ENCODE peak calls at places on chromosomes 13 and 19, in five cellular contexts. P is SK-N-SH, H is K562, U is breast epithelium, S is suprapubic skin. T is an unnamed sample. For H3K27me3, the result is how much of the 10 kb centered on the place peaks cover.

GRCh38 chr19:39341122-39341719 is 1.0 kb upstream of the SAMD4B start:
- DNase-seq in S (no peak), H (peak), P (peak), U (peak), T (no peak)

GRCh38 chr19:10095948-10096614 is 6.4 kb downstream of the ANGPTL6 start:
- DNase-seq in U (peak), S (peak), H (peak), P (peak), T (peak)

GRCh38 chr19:4103073-4103418 is 20.9 kb downstream of the MAP2K2 start:
- DNase-seq in U (no peak), P (no peak), H (no peak), S (no peak), T (no peak)

GRCh38 chr19:41999071-41999877 is 5.2 kb upstream of the ATP1A3 start:
- DNase-seq in S (no peak), H (no peak), U (no peak), P (peak), T (no peak)

GRCh38 chr19:49395581-49396407 is 7.7 kb downstream of the KASH5 start:
- DNase-seq in H (no peak), U (no peak), P (peak), S (no peak), T (no peak)

GRCh38 chr19:11265785-11266236 is 3.5 kb upstream of the DOCK6 start:
- DNase-seq in P (no peak), U (no peak), H (no peak), S (no peak), T (no peak)

GRCh38 chr13:97978661-97979450 is 25.4 kb downstream of the IPO5 start:
- DNase-seq in P (no peak), H (no peak), S (no peak), U (no peak), T (no peak)

GRCh38 chr19:45113628-45114027 is 20.6 kb downstream of the PPP1R37 start:
- DNase-seq in P (no peak), U (no peak), H (no peak), S (no peak), T (no peak)

GRCh38 chr13:78913656-78914055 is 254.7 kb upstream of the OBI1 start:
- DNase-seq in S (no peak), P (no peak), H (no peak), U (no peak), T (no peak)

GRCh38 chr19:41792513-41793413 is 3.6 kb upstream of the CEACAM3 start:
- DNase-seq in P (peak), U (peak), H (peak), S (no peak), T (no peak)

GRCh38 chr13:30072818-30073186 is 222.4 kb upstream of the UBL3 start:
- DNase-seq in P (no peak), U (no peak), H (no peak), S (no peak), T (no peak)

GRCh38 chr19:7769171-7769570 is 6.1 kb downstream of the CLEC4M start:
- DNase-seq in H (no peak), U (no peak), S (no peak), P (no peak), T (no peak)

GRCh38 chr13:28467034-28467433 is 27.9 kb downstream of the FLT1 start:
- DNase-seq in U (no peak), H (no peak), P (no peak), S (no peak), T (no peak)

GRCh38 chr13:34290661-34291060 is 472.7 kb downstream of the RFC3 start:
- DNase-seq in S (no peak), U (peak), H (no peak), P (no peak), T (no peak)

GRCh38 chr13:34300559-34300958 is 482.6 kb downstream of the RFC3 start:
- DNase-seq in H (no peak), S (no peak), U (no peak), P (no peak), T (no peak)

DNA sequence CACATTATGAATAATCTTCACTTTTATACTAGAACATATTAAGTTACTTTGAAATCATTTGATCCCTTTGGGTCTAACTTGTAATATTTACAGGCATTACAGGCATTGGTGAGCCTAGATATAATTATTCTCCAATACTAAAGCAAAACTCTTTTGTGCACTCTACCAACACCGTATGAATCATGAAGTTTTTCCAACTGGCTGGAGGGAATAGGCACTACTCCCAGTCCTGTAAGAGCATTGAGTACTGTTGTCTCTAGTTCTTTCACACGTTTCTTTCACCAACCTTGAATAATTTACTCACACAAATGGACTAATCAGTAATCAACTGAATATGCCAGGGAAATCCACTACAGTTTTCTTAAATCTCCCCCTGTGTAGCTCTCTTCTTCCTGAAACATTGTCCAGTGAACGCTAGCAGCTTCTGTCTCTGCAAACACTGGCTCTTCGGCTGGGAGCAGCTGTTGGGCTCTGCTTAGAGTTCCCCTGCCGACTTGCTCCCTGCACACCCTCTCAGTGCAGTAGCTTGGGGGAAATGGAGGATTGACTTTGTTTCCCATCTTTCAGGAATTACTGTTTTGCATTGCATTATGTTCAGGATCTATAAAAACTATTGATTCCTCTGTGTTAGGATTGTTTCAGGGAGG is 476.7 kb downstream of the RFC3 start:
- DNase-seq in U (no peak), S (no peak), P (no peak), H (no peak), T (no peak)
- H3K4me3 ChIP-seq in U (no peak), S (no peak), P (no peak), H (no peak), T (no peak)

DNA sequence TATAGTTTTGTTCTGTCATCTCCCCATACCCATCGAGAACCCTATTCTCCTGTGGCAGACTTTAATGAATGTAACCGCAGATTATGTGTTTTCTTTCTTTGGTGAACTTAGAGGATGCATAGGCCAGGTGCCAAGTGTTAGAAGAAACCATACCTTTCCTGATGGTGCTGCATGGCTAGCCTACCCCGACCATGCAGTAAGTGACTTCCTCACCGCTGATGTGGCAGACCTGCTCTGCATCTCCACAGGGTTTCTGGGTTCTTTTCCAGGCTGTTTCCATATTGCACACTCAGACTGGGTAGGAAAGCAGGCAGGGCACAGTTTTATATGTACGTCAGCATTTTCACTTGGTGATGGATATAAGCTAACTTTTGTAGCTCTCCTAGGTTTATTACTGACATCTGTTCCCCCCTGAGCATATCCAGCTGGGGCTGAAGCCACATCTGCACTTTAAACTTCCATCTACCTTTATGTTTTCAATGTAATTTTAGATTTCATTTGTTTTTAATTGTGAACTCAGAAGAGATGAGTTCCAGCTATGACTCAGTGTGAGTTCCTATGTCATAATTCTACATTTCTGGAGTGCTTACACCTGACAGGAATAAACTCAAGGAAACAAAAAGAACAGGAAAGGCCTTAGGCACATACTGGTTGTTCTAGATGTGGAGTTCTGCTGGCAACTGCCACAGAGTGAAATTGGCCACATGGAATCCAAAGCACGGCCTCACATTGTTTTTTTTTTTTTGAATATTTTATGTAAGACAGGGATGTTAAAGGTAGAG is 42.4 kb downstream of the LRCH1 start:
- DNase-seq in U (peak), P (no peak), H (no peak), S (no peak), T (no peak)
- TF ChIP-seq POLR2AphosphoS5 in U (no peak), P (no peak), H (no peak), S (no peak), T (peak)

DNA sequence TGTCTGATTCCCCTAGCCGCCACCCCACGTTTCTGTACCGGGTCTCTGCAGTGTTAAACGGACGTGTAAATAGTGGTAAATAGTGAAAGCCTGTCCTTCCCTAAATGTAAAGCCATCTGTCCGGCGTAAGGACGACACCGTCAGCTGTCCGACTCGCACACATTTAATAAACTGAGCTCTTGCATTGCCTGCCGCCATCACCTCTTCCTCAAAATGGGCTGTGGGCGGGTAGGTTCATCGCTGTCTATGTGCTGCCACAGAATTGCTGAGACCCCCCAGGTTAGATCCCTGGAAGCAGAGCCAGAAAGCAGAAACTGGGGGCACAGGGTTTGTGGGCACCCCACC is 6.0 kb downstream of the C19orf25 start:
- DNase-seq in S (no peak), P (no peak), H (no peak), U (no peak), T (no peak)
- H3K27me3 ChIP-seq in S (half or more), P (under half), H (under half), U (under half), T (under half)

GRCh38 chr19:16069813-16070365 is 6.4 kb upstream of the TPM4 start:
- DNase-seq in S (no peak), H (no peak), U (no peak), P (no peak), T (no peak)
- H3K4me3 ChIP-seq in S (peak), H (no peak), U (no peak), P (no peak), T (peak)